ENCODE peak calls at places on chromosomes 2 and 18, in six cellular contexts. V is WTC11, L is H1, E is K562, R is GM12878, I is HEK293T. J is an unnamed sample.

GRCh38 chr2:41717883-41718282 is 329.9 kb upstream of the PKDCC start:
- DNase-seq in V (no peak), L (no peak), E (no peak), R (no peak), I (no peak), J (no peak)

GRCh38 chr18:58061349-58061748 is 17.3 kb downstream of the NEDD4L start:
- DNase-seq in V (no peak), L (no peak), E (no peak), R (no peak), I (no peak), J (no peak)

GRCh38 chr2:27844821-27845255 is 45.3 kb downstream of the RBKS start:
- DNase-seq in V (no peak), L (no peak), E (no peak), R (no peak), I (no peak), J (no peak)

GRCh38 chr2:58834404-58834803 is 593.3 kb upstream of the FANCL start:
- DNase-seq in V (peak; percentile 73), L (no peak), E (peak; percentile 30), R (no peak), I (peak; percentile 42), J (no peak)

GRCh38 chr2:100018794-100019193 is 123.6 kb downstream of the AFF3 start:
- DNase-seq in V (no peak), L (no peak), E (no peak), R (no peak), I (no peak), J (no peak)

GRCh38 chr2:76737607-76738006 is 784.6 kb downstream of the LRRTM4 start:
- DNase-seq in V (no peak), L (no peak), E (no peak), R (no peak), I (no peak), J (no peak)

GRCh38 chr2:241671457-241672240 is 15.0 kb downstream of the DTYMK start:
- DNase-seq in V (no peak), L (no peak), E (no peak), R (no peak), I (no peak), J (no peak)

GRCh38 chr18:62526098-62527025 is 3.5 kb downstream of the ZCCHC2 start:
- DNase-seq in V (peak; percentile 75), L (no peak), E (peak; percentile 74), R (peak; percentile 48), I (peak; percentile 59), J (peak; percentile 57)

GRCh38 chr2:1728821-1729220 is 15.5 kb downstream of the PXDN start:
- DNase-seq in V (peak; percentile 76), L (no peak), E (no peak), R (no peak), I (peak; percentile 27), J (no peak)

GRCh38 chr2:201707753-201708152 is 9.3 kb upstream of the MPP4 start:
- DNase-seq in V (no peak), L (no peak), E (no peak), R (no peak), I (no peak), J (no peak)

GRCh38 chr2:172340394-172340793 is 87.0 kb upstream of the ITGA6 start:
- DNase-seq in V (no peak), L (no peak), E (no peak), R (no peak), I (no peak), J (no peak)

GRCh38 chr2:241151934-241152660 is 1.8 kb downstream of the PPP1R7 start:
- DNase-seq in V (no peak), L (no peak), E (no peak), R (no peak), I (no peak), J (no peak)

GRCh38 chr2:241773511-241774418 is 2.9 kb upstream of the GAL3ST2 start:
- DNase-seq in V (no peak), L (no peak), E (peak; percentile 2), R (no peak), I (no peak), J (no peak)

GRCh38 chr2:112682101-112682500 is 36.4 kb downstream of the SLC20A1 start:
- DNase-seq in V (no peak), L (no peak), E (no peak), R (no peak), I (no peak), J (no peak)

GRCh38 chr18:49819768-49820662 is 6.7 kb upstream of the ACAA2 start:
- DNase-seq in V (no peak), L (no peak), E (no peak), R (no peak), I (no peak), J (no peak)

GRCh38 chr2:173544621-173545363 is 190.1 kb downstream of the CDCA7 start:
- DNase-seq in V (no peak), L (no peak), E (no peak), R (no peak), I (no peak), J (no peak)

GRCh38 chr2:105824446-105824845 is 79.7 kb downstream of the NCK2 start:
- DNase-seq in V (no peak), L (no peak), E (no peak), R (no peak), I (no peak), J (no peak)

GRCh38 chr2:17539993-17540812 is at the start of gene VSNL1:
- DNase-seq in V (peak; percentile 95), L (peak; percentile 89), E (peak; percentile 71), R (no peak), I (peak; percentile 75), J (peak; percentile 79)

GRCh38 chr2:169034256-169034655 is 3.1 kb upstream of the ABCB11 start:
- DNase-seq in V (no peak), L (no peak), E (no peak), R (no peak), I (no peak), J (no peak)

GRCh38 chr2:88199912-88200682 is 30.0 kb downstream of the THNSL2 start:
- DNase-seq in V (peak; percentile 67), L (no peak), E (no peak), R (no peak), I (peak; percentile 29), J (no peak)

GRCh38 chr18:73235491-73235890 is 367.7 kb upstream of the NETO1 start:
- DNase-seq in V (no peak), L (peak; percentile 9), E (no peak), R (peak; percentile 11), I (no peak), J (no peak)

DNA sequence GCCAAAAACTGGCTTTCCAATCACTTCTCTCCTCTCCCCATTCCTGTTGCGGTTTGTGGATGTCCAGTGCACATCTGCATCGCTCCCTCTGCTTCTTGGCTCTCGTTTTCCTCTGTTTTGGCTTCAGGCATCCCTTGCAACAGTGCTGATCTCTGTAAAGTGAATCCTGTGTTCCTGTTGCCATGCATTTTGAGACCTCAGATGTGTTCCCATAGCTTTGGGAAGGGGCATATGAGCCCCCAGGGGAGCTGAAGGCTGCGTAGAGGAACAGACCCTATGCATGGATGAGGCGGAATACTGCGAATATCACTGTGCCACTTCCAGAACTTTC is 168.4 kb upstream of the HAAO start:
- DNase-seq in V (no peak), L (no peak), E (no peak), R (no peak), I (no peak), J (no peak)
- TF ChIP-seq SP1 in V (no peak), L (no peak), E (no peak), R (no peak), I (no peak), J (no peak)

DNA sequence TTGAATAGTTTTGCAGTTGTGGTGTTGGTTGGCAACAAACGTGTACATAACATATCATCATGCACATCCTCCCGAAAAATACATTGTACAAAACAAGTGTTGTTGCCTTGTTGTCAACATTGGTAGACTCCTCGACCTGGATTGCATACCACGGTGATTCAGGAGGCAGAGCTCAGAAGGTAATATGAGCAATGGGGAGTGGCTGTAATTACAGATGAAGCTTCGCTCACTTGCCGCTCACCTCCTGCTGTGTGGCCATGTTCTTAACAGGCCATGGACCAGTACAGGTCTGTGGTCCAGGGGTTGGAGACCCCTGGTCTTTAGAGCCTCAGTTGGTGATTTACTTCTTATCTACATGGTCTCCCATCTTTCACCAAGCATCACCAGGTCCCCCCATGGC is 1423.2 kb upstream of the NXPH2 start:
- DNase-seq in V (no peak), L (no peak), E (no peak), R (no peak), I (no peak), J (no peak)
- TF ChIP-seq SP1 in V (no peak), L (no peak), E (no peak), R (no peak), I (no peak), J (no peak)

GRCh38 chr2:152879275-152879674 is 160.9 kb downstream of the ARL6IP6 start:
- DNase-seq in V (no peak), L (no peak), E (no peak), R (no peak), I (no peak), J (no peak)

GRCh38 chr2:152875832-152876669 is 157.6 kb downstream of the ARL6IP6 start:
- DNase-seq in V (no peak), L (no peak), E (no peak), R (no peak), I (no peak), J (no peak)

GRCh38 chr2:152874955-152875354 is 156.5 kb downstream of the ARL6IP6 start:
- DNase-seq in V (no peak), L (no peak), E (no peak), R (no peak), I (no peak), J (no peak)
- TF ChIP-seq SP1 in V (no peak), L (no peak), E (no peak), R (no peak), I (no peak), J (no peak)

GRCh38 chr2:101124061-101124460 is 27.1 kb downstream of the TBC1D8 start:
- DNase-seq in V (no peak), L (no peak), E (no peak), R (no peak), I (no peak), J (no peak)

GRCh38 chr2:101119431-101119830 is 31.8 kb downstream of the TBC1D8 start:
- DNase-seq in V (no peak), L (no peak), E (no peak), R (no peak), I (no peak), J (no peak)

GRCh38 chr2:101116841-101117552 is 34.2 kb downstream of the TBC1D8 start:
- DNase-seq in V (no peak), L (no peak), E (no peak), R (no peak), I (no peak), J (no peak)

GRCh38 chr2:101121174-101121573 is 30.0 kb downstream of the TBC1D8 start:
- DNase-seq in V (no peak), L (no peak), E (no peak), R (no peak), I (no peak), J (no peak)

DNA sequence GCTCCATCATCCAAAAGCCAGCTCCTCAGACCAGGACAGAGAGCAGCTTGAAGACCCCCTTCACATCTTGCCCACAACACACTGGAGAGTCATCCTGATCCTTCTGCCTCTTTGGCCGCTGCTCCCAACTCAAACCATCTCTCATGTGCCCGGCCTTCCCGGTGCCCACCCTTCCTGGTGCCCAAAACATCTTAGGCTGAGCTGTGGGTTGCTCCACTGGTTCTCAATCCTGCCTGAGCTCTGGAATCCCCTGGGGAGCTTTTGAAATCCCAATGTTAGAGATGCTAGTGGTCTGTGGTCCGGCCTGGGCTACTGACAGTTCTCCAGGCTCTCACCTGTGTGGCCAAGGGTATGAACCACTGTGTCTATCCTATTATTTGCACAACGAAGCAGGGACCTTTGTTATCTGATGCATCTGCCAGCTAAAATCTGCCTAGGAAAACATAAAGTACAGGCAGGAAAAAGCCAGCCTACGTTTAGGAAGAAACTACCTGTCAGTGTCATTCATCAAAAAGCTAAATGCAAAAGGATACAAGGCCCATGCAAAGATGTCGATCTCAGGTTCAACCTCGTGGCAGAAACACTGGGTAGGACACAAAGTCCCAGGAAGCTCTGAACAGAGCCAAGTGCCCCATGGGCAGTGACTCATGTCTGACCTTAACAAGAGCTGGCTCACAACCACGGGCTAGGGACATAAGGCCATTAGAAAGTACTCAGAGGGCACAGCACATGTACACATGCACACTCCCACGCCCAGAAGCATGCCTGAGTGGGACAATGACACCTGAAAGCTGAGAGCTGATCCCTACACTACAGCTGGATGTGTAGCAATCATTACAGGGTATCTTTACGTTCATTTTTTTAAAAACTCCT is 30.8 kb downstream of the TBC1D8 start:
- DNase-seq in V (no peak), L (no peak), E (no peak), R (no peak), I (no peak), J (peak; percentile 85)
- TF ChIP-seq SP1 in V (no peak), L (no peak), E (no peak), R (no peak), I (no peak), J (peak; percentile 93)